ENCODE peak calls at places on chromosomes 16 and 17, in five cellular contexts. N is breast epithelium; X is effector memory CD4-positive, alpha-beta T cell; E is CD8-positive, alpha-beta memory T cell; P is heart right ventricle. I is an unnamed sample. For H3K9me3, the result is how much of the 10 kb centered on the place peaks cover.

GRCh38 chr16:72995151-72995881 is 52.6 kb downstream of the ZFHX3 start:
- DNase-seq in N (no peak), X (no peak), E (no peak), P (no peak), I (no peak)

GRCh38 chr17:19540706-19541370 is 7.2 kb downstream of the SLC47A1 start:
- DNase-seq in N (no peak), X (no peak), E (no peak), P (no peak), I (no peak)

GRCh38 chr16:61780161-61780560 is 256.1 kb downstream of the CDH8 start:
- DNase-seq in N (no peak), X (no peak), E (no peak), P (no peak), I (no peak)

GRCh38 chr17:40922239-40922638 is 15.2 kb downstream of the KRT23 start:
- DNase-seq in N (peak), X (no peak), E (no peak), P (no peak), I (no peak)

GRCh38 chr16:49699718-49700117 is 156.2 kb downstream of the ZNF423 start:
- DNase-seq in N (no peak), X (no peak), E (no peak), P (no peak), I (no peak)

GRCh38 chr17:62093188-62094155 is 28.4 kb upstream of the MED13 start:
- DNase-seq in N (no peak), X (no peak), E (no peak), P (no peak), I (no peak)

GRCh38 chr16:79079656-79080420 is 520.7 kb downstream of the MAF start:
- DNase-seq in N (no peak), X (no peak), E (no peak), P (no peak), I (no peak)

GRCh38 chr17:74427048-74427762 is 4.7 kb upstream of the GPRC5C start:
- DNase-seq in N (peak), X (no peak), E (no peak), P (peak), I (no peak)

GRCh38 chr16:27275394-27275793 is 6.8 kb upstream of the NSMCE1 start:
- DNase-seq in N (no peak), X (no peak), E (no peak), P (no peak), I (no peak)

GRCh38 chr16:48617711-48618148 is 7.8 kb upstream of the N4BP1 start:
- DNase-seq in N (no peak), X (no peak), E (no peak), P (peak), I (no peak)

GRCh38 chr16:67470314-67470713 is 10.6 kb downstream of the ATP6V0D1 start:
- DNase-seq in N (peak), X (no peak), E (no peak), P (peak), I (no peak)

GRCh38 chr16:296276-296675 is 13.3 kb downstream of the PDIA2 start:
- DNase-seq in N (no peak), X (no peak), E (no peak), P (no peak), I (no peak)

GRCh38 chr16:5581963-5582362 is 484.4 kb upstream of the EEF2KMT start:
- DNase-seq in N (no peak), X (no peak), E (no peak), P (no peak), I (no peak)

GRCh38 chr16:5581428-5581827 is 483.8 kb upstream of the EEF2KMT start:
- DNase-seq in N (no peak), X (no peak), E (no peak), P (no peak), I (no peak)

GRCh38 chr16:5578980-5579379 is 481.4 kb upstream of the EEF2KMT start:
- DNase-seq in N (no peak), X (no peak), E (no peak), P (no peak), I (no peak)

GRCh38 chr16:5580772-5581171 is 483.2 kb upstream of the EEF2KMT start:
- DNase-seq in N (no peak), X (no peak), E (no peak), P (no peak), I (no peak)

DNA sequence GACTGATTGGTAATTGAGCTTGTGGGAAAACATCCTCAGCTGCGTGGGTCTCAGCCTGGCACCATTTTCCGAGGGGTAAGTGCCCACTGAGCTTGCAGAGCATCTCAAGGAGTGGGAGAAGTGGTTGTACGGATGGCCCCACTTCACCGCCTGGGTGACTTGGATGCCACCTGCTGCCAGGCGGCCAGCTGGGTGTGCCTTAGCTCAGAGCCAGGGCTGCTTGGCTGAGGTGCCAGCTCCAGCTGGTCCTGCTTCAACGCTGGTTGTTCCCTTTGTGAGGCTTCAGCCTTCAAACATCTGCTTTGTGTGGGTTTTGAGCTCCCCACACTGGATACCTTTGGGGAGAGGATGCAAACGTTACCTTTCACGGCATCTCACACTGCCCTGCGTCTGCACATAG is 482.7 kb upstream of the EEF2KMT start:
- DNase-seq in N (no peak), X (no peak), E (no peak), P (no peak), I (no peak)
- H3K9me3 ChIP-seq in N (under half), X (under half), E (under half), P (under half), I (under half)

DNA sequence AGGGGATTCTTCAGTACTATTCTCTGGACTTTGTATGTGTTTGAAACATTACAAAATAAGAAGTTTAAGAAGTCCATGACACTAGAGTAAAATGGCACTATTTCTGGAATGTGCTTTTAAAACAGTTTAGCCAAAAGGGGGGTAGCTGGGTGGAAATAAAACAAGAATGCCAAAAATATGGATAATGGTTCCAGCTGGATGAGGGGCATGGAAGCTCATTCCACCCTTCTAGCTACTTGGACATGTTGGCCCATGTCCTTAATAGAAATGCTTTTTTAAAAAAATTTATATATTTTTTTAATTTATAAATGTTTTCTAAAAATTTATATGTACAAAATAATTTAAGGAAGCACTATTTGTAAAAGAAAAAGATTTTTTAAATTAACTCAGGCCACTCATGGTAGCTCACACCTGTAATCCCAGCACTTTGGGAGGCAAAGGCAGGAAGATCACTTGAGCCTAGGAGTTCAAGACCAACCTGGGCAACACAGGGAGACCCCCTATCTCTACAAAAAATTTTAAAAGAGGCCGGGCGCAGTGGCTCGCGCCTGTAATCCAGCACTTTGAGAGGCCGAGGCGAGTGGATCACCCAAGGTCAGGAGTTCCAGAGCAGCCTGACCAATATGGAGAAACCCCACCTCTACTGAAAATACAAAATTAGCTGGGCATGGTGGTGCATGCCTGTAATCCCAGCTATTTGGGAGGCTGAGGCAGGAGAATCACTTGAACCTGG is 12.8 kb downstream of the ZC3H7A start:
- DNase-seq in N (no peak), X (no peak), E (no peak), P (no peak), I (no peak)
- H3K4me3 ChIP-seq in N (peak), X (peak), E (peak), P (peak), I (no peak)

GRCh38 chr17:53420035-53420641 is 402.6 kb upstream of the KIF2B start:
- DNase-seq in N (no peak), X (no peak), E (no peak), P (no peak), I (no peak)
- H3K9me3 ChIP-seq in N (under half), X (under half), E (under half), P (under half), I (under half)

DNA sequence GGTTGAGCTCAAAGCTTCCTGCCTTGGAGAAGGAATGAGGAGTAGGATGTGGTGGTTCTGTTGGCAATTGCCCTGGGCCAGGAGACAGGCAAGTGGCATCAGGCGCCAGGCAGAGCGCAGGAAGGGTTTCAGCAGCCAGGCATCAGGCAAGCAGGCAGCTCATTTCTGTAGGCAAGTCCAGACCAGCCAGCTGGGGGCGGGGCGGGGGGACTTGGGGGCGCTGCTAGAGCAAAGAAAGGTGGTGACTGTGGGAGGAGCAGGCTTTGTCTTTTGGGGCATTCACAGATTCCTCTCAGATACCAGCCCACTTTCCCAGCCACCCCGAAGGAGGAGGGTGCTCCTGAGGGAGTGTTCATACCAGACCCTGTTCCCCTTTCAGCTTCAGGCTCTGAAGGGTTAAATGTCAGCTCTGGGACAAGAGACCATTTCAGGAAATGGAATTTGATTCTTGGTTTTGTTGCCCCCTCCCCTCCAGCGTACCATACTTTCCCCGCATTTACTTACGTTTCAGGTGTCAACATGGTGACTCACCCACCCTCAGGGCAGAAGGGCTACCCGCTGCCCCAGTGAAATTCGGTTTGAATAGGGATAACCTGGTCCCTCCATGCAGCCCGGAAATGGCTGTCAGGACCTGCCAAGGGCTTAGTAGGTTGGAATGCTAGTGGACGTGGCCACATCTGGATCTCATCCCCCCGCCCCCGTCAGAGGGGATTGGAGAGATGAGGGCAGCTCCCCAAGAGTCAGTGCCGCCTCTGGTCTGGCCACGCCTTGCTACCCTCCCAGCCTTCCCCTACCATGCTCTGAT is 13.2 kb downstream of the NGFR start:
- DNase-seq in N (peak), X (no peak), E (no peak), P (no peak), I (no peak)
- H3K4me3 ChIP-seq in N (peak), X (no peak), E (no peak), P (no peak), I (no peak)

GRCh38 chr17:82948957-82949356 is 109.1 kb upstream of the ZNF750 start:
- DNase-seq in N (no peak), X (no peak), E (no peak), P (no peak), I (no peak)
- H3K9me3 ChIP-seq in N (under half), X (under half), E (under half), P (under half), I (under half)

DNA sequence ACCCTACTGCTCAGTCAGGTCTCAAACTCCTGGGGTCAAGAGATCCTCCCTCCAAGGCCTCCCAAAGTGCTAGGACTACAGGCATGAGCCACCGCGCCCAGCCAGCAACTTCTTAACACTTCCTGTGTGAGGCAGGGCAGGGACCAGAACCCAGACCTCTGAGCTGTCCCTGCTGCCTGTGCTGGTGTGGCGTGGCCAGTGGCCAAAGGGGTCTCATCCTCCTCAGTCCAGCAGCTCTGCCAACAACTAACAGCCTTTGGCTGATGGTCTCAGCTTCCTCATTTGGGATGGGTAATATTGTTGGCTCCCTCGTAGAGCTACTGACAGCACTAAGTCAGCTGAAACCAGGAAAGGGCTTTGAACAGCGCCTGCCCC is 1.4 kb upstream of the LLGL1 start:
- DNase-seq in N (no peak), X (no peak), E (no peak), P (no peak), I (no peak)
- H3K4me3 ChIP-seq in N (peak), X (no peak), E (no peak), P (peak), I (peak)

GRCh38 chr16:80147021-80147680 is 393.6 kb upstream of the DYNLRB2 start:
- DNase-seq in N (no peak), X (no peak), E (no peak), P (no peak), I (no peak)
- H3K9me3 ChIP-seq in N (under half), X (under half), E (under half), P (under half), I (under half)

GRCh38 chr17:2435181-2435741 is 34.4 kb upstream of the MNT start:
- DNase-seq in N (no peak), X (no peak), E (no peak), P (no peak), I (no peak)
- H3K4me3 ChIP-seq in N (no peak), X (no peak), E (no peak), P (no peak), I (no peak)

I was measured in esophagus squamous epithelium.